ENCODE peak calls at places on chromosome 14, in six cellular contexts. One of them, this sample, is unnamed.

GRCh38 chr14:50038398-50039119 is 77.8 kb downstream of the VCPKMT start:
- DNase-seq in A549: peak; percentile 60
- DNase-seq in K562: no peak
- DNase-seq in GM12878: peak; percentile 100
- DNase-seq in endothelial cell of umbilical vein: no peak
- DNase-seq in HepG2: peak; percentile 20
- DNase-seq in this sample: peak; percentile 82

GRCh38 chr14:102282751-102283465 is 22.1 kb downstream of the MOK start:
- DNase-seq in endothelial cell of umbilical vein: no peak
- DNase-seq in A549: no peak
- DNase-seq in GM12878: no peak
- DNase-seq in HepG2: no peak
- DNase-seq in K562: no peak
- DNase-seq in this sample: no peak

GRCh38 chr14:61362072-61362750 is 40.8 kb downstream of the PRKCH start:
- DNase-seq in HepG2: no peak
- DNase-seq in A549: no peak
- DNase-seq in endothelial cell of umbilical vein: no peak
- DNase-seq in GM12878: no peak
- DNase-seq in K562: no peak
- DNase-seq in this sample: no peak

GRCh38 chr14:104941508-104942365 is 17.1 kb downstream of the PLD4 start:
- DNase-seq in K562: no peak
- DNase-seq in endothelial cell of umbilical vein: no peak
- DNase-seq in HepG2: no peak
- DNase-seq in GM12878: no peak
- DNase-seq in A549: no peak
- DNase-seq in this sample: no peak

GRCh38 chr14:29741909-29742401 is 185.7 kb downstream of the PRKD1 start:
- DNase-seq in K562: no peak
- DNase-seq in HepG2: no peak
- DNase-seq in GM12878: no peak
- DNase-seq in A549: no peak
- DNase-seq in endothelial cell of umbilical vein: peak; percentile 84
- DNase-seq in this sample: no peak

GRCh38 chr14:94699831-94700230 is 70.1 kb downstream of the GSC start:
- DNase-seq in HepG2: no peak
- DNase-seq in K562: no peak
- DNase-seq in endothelial cell of umbilical vein: no peak
- DNase-seq in A549: no peak
- DNase-seq in GM12878: no peak
- DNase-seq in this sample: no peak

GRCh38 chr14:74348735-74349463 is 628 bp downstream of the VRTN start:
- DNase-seq in GM12878: no peak
- DNase-seq in HepG2: no peak
- DNase-seq in A549: no peak
- DNase-seq in endothelial cell of umbilical vein: no peak
- DNase-seq in K562: peak; percentile 38
- DNase-seq in this sample: no peak

GRCh38 chr14:96162741-96163140 is 41.9 kb upstream of the BDKRB2 start:
- DNase-seq in HepG2: no peak
- DNase-seq in endothelial cell of umbilical vein: no peak
- DNase-seq in GM12878: no peak
- DNase-seq in K562: no peak
- DNase-seq in A549: no peak
- DNase-seq in this sample: no peak

GRCh38 chr14:32933943-32934890 is 4.5 kb upstream of the NPAS3 start:
- DNase-seq in K562: no peak
- DNase-seq in HepG2: no peak
- DNase-seq in endothelial cell of umbilical vein: no peak
- DNase-seq in A549: no peak
- DNase-seq in GM12878: no peak
- DNase-seq in this sample: no peak

GRCh38 chr14:24535737-24536136 is 27.7 kb upstream of the CMA1 start:
- DNase-seq in GM12878: no peak
- DNase-seq in A549: no peak
- DNase-seq in K562: no peak
- DNase-seq in HepG2: no peak
- DNase-seq in endothelial cell of umbilical vein: no peak
- DNase-seq in this sample: peak; percentile 42

GRCh38 chr14:104393199-104393897 is 186.2 kb upstream of the C14orf180 start:
- DNase-seq in GM12878: no peak
- DNase-seq in K562: no peak
- DNase-seq in endothelial cell of umbilical vein: no peak
- DNase-seq in A549: no peak
- DNase-seq in HepG2: no peak
- DNase-seq in this sample: no peak

GRCh38 chr14:52351561-52352491 is 37.7 kb downstream of the PTGER2 start:
- DNase-seq in endothelial cell of umbilical vein: no peak
- DNase-seq in K562: no peak
- DNase-seq in A549: no peak
- DNase-seq in HepG2: no peak
- DNase-seq in GM12878: peak; percentile 19
- DNase-seq in this sample: no peak

GRCh38 chr14:94646481-94646880 is 34.3 kb downstream of the SERPINA3 start:
- DNase-seq in A549: no peak
- DNase-seq in K562: no peak
- DNase-seq in GM12878: no peak
- DNase-seq in HepG2: no peak
- DNase-seq in endothelial cell of umbilical vein: peak; percentile 15
- DNase-seq in this sample: no peak

GRCh38 chr14:75343914-75344313 is 65.3 kb downstream of the FOS start:
- DNase-seq in GM12878: no peak
- DNase-seq in K562: no peak
- DNase-seq in endothelial cell of umbilical vein: no peak
- DNase-seq in HepG2: no peak
- DNase-seq in A549: no peak
- DNase-seq in this sample: no peak

GRCh38 chr14:92484132-92484823 is 29.3 kb upstream of the RIN3 start:
- DNase-seq in K562: no peak
- DNase-seq in HepG2: no peak
- DNase-seq in GM12878: no peak
- DNase-seq in A549: no peak
- DNase-seq in endothelial cell of umbilical vein: no peak
- DNase-seq in this sample: no peak

GRCh38 chr14:89748004-89748403 is 206.5 kb downstream of the EFCAB11 start:
- DNase-seq in HepG2: no peak
- DNase-seq in endothelial cell of umbilical vein: no peak
- DNase-seq in A549: no peak
- DNase-seq in GM12878: no peak
- DNase-seq in K562: no peak
- DNase-seq in this sample: no peak

GRCh38 chr14:100294963-100295330 is 11.3 kb downstream of the SLC25A29 start:
- DNase-seq in A549: no peak
- DNase-seq in GM12878: no peak
- DNase-seq in HepG2: no peak
- DNase-seq in K562: no peak
- DNase-seq in endothelial cell of umbilical vein: no peak
- DNase-seq in this sample: no peak
- TF ChIP-seq MYC in A549: no peak
- TF ChIP-seq MYC in GM12878: no peak
- TF ChIP-seq MYC in HepG2: no peak
- TF ChIP-seq MYC in K562: no peak
- TF ChIP-seq MYC in endothelial cell of umbilical vein: no peak
- TF ChIP-seq MYC in this sample: no peak

DNA sequence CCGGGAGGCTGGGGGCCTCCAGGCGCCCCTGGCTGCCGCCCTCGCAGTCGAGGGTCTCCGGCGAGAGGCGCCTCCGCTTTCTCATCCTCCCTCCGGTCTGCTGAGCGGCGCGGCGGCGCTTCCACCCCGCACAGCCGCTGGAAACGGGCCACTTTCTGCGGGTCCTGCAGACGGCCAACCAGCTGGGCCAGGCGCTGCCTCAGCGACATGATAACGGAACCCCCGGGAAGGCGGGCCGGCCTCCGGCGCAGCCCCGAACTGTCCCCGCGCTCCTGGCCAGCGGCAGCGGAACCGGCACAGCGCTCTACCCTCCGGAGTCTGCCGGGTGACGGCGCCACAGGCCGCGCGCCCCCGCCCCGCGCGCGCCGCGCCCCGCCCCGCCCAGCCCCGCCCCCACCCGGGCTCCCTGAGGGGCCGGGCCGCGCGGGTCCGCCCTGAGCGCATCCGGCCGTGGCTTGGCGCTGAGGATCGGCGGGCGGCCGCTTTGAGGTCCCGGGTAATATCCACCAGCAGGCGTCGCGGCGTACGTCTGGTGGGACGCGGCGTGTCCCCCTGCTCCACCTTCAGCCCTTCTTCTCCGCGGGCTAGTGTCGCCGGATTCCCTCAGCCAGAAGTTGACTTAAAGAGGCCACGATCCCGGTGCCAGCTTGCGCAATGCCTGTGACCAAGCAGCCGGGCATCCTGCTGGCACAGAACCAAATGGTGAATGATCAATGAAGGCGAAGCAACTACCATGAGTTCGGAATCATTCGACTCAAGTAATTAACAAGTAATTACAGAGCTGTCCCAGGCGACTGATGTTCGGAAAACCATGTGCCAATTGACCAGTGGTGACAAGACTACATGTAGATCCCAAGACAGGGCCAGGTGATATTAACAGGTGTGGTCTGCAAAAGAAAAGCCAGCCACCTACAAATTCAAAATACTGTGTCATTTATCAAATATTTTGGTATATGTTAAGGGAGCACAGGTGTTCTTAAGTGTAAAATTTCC is at the start of gene SGPP1:
- DNase-seq in GM12878: no peak
- DNase-seq in A549: peak; percentile 80
- DNase-seq in endothelial cell of umbilical vein: peak; percentile 71
- DNase-seq in K562: peak; percentile 88
- DNase-seq in HepG2: peak; percentile 65
- DNase-seq in this sample: peak; percentile 38
- TF ChIP-seq POLR2A in GM12878: peak; percentile 92
- TF ChIP-seq POLR2A in A549: peak; percentile 86
- TF ChIP-seq POLR2A in endothelial cell of umbilical vein: peak; percentile 79
- TF ChIP-seq POLR2A in K562: peak; percentile 65
- TF ChIP-seq POLR2A in HepG2: peak; percentile 69
- TF ChIP-seq POLR2A in this sample: no peak

DNA sequence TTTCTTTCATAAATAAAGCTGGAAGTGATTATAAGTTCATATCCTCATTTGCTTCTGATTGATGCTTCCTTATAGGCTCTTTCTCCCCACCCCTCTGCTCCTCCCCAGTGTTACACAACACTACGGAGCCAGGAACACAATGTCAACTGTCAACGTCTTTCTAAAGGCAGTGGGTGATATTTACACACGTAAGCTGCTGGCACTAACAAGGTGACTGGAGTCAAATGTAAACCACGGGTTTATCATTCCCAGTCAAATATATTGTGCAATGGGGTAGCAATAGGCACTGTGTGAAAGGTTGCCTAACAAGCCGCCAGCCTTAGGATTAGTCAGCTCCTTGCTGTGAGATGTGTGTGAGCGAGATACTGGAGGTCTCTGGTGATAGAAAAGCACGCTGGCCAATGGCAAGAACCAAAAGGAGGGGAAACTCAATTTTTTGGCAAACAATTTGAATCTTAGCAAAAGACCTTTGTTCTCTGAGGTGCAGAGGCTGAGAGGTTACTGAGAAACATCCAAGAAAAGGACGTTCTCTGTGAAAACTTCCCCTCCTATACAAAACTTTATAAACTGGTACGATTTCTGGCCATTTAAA is 22.1 kb upstream of the HECTD1 start:
- DNase-seq in HepG2: peak; percentile 100
- DNase-seq in K562: peak; percentile 67
- DNase-seq in endothelial cell of umbilical vein: no peak
- DNase-seq in GM12878: no peak
- DNase-seq in A549: peak; percentile 98
- DNase-seq in this sample: peak; percentile 99
- TF ChIP-seq MYC in HepG2: peak; percentile 90
- TF ChIP-seq MYC in K562: no peak
- TF ChIP-seq MYC in endothelial cell of umbilical vein: no peak
- TF ChIP-seq MYC in GM12878: no peak
- TF ChIP-seq MYC in A549: no peak
- TF ChIP-seq MYC in this sample: no peak

DNA sequence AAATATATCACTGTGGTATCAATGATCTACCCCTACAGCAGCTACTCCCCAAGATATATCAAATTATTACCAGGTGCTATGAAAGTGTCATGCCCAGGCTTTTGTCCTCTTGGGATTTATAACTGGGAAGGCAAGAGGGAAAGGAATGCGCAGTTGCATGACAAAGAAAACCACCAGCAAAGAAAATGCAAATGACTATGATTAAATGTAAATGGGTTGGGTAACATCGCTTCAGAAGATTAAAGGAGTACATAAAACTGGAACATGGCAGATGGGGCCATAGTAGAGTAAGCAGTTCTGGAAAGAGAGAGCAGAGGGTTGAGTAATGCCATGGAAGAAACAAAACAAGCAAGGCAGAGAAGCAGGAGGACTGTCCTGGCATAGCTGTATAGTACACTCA is 493.1 kb downstream of the NOVA1 start:
- DNase-seq in endothelial cell of umbilical vein: no peak
- DNase-seq in GM12878: no peak
- DNase-seq in HepG2: no peak
- DNase-seq in K562: no peak
- DNase-seq in A549: no peak
- DNase-seq in this sample: no peak
- TF ChIP-seq POLR2A in endothelial cell of umbilical vein: no peak
- TF ChIP-seq POLR2A in GM12878: no peak
- TF ChIP-seq POLR2A in HepG2: no peak
- TF ChIP-seq POLR2A in K562: no peak
- TF ChIP-seq POLR2A in A549: no peak
- TF ChIP-seq POLR2A in this sample: no peak

GRCh38 chr14:63224196-63224595 is 20.0 kb downstream of the RHOJ start:
- DNase-seq in HepG2: no peak
- DNase-seq in K562: no peak
- DNase-seq in A549: no peak
- DNase-seq in GM12878: no peak
- DNase-seq in endothelial cell of umbilical vein: no peak
- DNase-seq in this sample: no peak
- TF ChIP-seq MYC in HepG2: no peak
- TF ChIP-seq MYC in K562: no peak
- TF ChIP-seq MYC in A549: no peak
- TF ChIP-seq MYC in GM12878: no peak
- TF ChIP-seq MYC in endothelial cell of umbilical vein: no peak
- TF ChIP-seq MYC in this sample: no peak

GRCh38 chr14:100306256-100306505 is at the start of gene SLC25A29:
- DNase-seq in A549: no peak
- DNase-seq in K562: no peak
- DNase-seq in HepG2: no peak
- DNase-seq in endothelial cell of umbilical vein: no peak
- DNase-seq in GM12878: no peak
- DNase-seq in this sample: no peak
- TF ChIP-seq POLR2A in A549: no peak
- TF ChIP-seq POLR2A in K562: no peak
- TF ChIP-seq POLR2A in HepG2: peak; percentile 69
- TF ChIP-seq POLR2A in endothelial cell of umbilical vein: peak; percentile 63
- TF ChIP-seq POLR2A in GM12878: peak; percentile 56
- TF ChIP-seq POLR2A in this sample: peak; percentile 42